ENCODE peak calls at places on chromosomes 11 and 22, in ten cellular contexts. G is HCT116, M is body of pancreas, W is esophagus squamous epithelium, U is sigmoid colon, F is IMR-90, Y is adrenal gland, P is stomach, O is breast epithelium, D is uterus. S is an unnamed sample. For H3K4me1, the result is how much of the 10 kb centered on the place peaks cover.

GRCh38 chr22:49502126-49502826 is 325.4 kb downstream of the BRD1 start:
- DNase-seq in G (peak), M (no peak), W (no peak), U (no peak), F (no peak), Y (no peak), P (no peak), O (no peak), D (no peak), S (no peak)

GRCh38 chr11:118437046-118437735 is 899 bp downstream of the KMT2A start:
- DNase-seq in G (no peak), M (peak), W (no peak), U (peak), F (peak), Y (peak), P (no peak), O (peak), D (peak), S (peak)

GRCh38 chr22:30694638-30695350 is at the start of gene OSBP2:
- DNase-seq in G (no peak), M (peak), W (no peak), U (peak), F (no peak), Y (peak), P (peak), O (no peak), D (peak), S (peak)

GRCh38 chr22:45671783-45672563 is at the start of gene ATXN10:
- DNase-seq in G (no peak), M (peak), W (no peak), U (peak), F (peak), Y (peak), P (peak), O (peak), D (peak), S (peak)

GRCh38 chr22:35742342-35743100 is 24.8 kb downstream of the APOL5 start:
- DNase-seq in G (peak), M (no peak), W (no peak), U (no peak), F (peak), Y (no peak), P (no peak), O (no peak), D (no peak), S (no peak)

GRCh38 chr11:65316311-65316978 is 1.8 kb downstream of the CDC42EP2 start:
- DNase-seq in G (no peak), M (no peak), W (no peak), U (peak), F (peak), Y (no peak), P (no peak), O (no peak), D (peak), S (no peak)

GRCh38 chr22:32478994-32479393 is 4.4 kb downstream of the FBXO7 start:
- DNase-seq in G (no peak), M (no peak), W (no peak), U (no peak), F (peak), Y (peak), P (no peak), O (no peak), D (no peak), S (no peak)

GRCh38 chr22:29954203-29954855 is 71.4 kb downstream of the MTMR3 start:
- DNase-seq in G (no peak), M (no peak), W (no peak), U (no peak), F (no peak), Y (no peak), P (no peak), O (no peak), D (no peak), S (no peak)

GRCh38 chr11:133414503-133414902 is 117.8 kb downstream of the OPCML start:
- DNase-seq in G (no peak), M (no peak), W (no peak), U (no peak), F (no peak), Y (no peak), P (no peak), O (no peak), D (no peak), S (no peak)

GRCh38 chr11:17612221-17613188 is 65.4 kb downstream of the OTOG start:
- DNase-seq in G (no peak), M (no peak), W (no peak), U (no peak), F (no peak), Y (peak), P (no peak), O (no peak), D (no peak), S (no peak)

GRCh38 chr11:10029386-10030121 is 264.5 kb downstream of the SBF2 start:
- DNase-seq in G (no peak), M (no peak), W (no peak), U (no peak), F (no peak), Y (no peak), P (no peak), O (no peak), D (no peak), S (no peak)

GRCh38 chr22:43390166-43390565 is 21.6 kb upstream of the MPPED1 start:
- DNase-seq in G (no peak), M (no peak), W (no peak), U (no peak), F (no peak), Y (no peak), P (no peak), O (no peak), D (no peak), S (no peak)

GRCh38 chr22:32545801-32546200 is 71.2 kb downstream of the FBXO7 start:
- DNase-seq in G (no peak), M (no peak), W (no peak), U (peak), F (peak), Y (peak), P (no peak), O (no peak), D (peak), S (no peak)

GRCh38 chr11:123161386-123161785 is 33.7 kb downstream of the CLMP start:
- DNase-seq in G (no peak), M (no peak), W (no peak), U (no peak), F (no peak), Y (no peak), P (no peak), O (no peak), D (no peak), S (no peak)

GRCh38 chr22:18032455-18033101 is 8.2 kb upstream of the MICAL3 start:
- DNase-seq in G (peak), M (no peak), W (no peak), U (no peak), F (peak), Y (no peak), P (no peak), O (no peak), D (peak), S (no peak)

GRCh38 chr11:111851636-111852035 is 19.7 kb downstream of the ALG9 start:
- DNase-seq in G (no peak), M (no peak), W (no peak), U (no peak), F (peak), Y (no peak), P (no peak), O (no peak), D (no peak), S (no peak)

GRCh38 chr11:26958005-26958404 is 35.9 kb upstream of the FIBIN start:
- DNase-seq in G (no peak), M (no peak), W (no peak), U (no peak), F (no peak), Y (no peak), P (no peak), O (no peak), D (no peak), S (no peak)

DNA sequence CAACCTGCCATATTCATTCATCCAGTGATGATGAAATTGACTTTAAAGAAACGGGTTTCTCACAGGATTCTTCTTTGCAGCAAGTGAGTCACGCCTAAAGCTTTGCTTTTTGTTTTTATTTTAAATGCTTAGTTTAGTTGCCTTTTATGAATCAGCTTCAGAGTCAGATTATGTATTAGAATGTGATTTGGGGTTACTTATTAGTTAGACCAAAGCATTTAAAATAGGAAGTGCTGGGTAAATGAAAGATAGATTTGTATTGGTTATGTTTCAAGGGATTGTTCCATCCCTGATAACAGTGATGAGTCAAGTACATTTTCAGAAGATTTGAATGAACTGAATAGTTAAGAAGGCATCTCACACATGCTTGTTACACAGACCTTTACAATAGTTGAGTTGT is 101.3 kb upstream of the GAL start:
- DNase-seq in G (no peak), M (no peak), W (no peak), U (no peak), F (peak), Y (no peak), P (no peak), O (no peak), D (no peak), S (no peak)
- H3K4me1 ChIP-seq in G (under half), M (under half), W (under half), U (under half), F (under half), Y (under half), P (under half), O (under half), D (under half), S (under half)

GRCh38 chr11:114366331-114367243 is 33.7 kb downstream of the C11orf71 start:
- DNase-seq in G (no peak), M (no peak), W (no peak), U (no peak), F (peak), Y (no peak), P (no peak), O (no peak), D (no peak), S (no peak)
- H3K4me3 ChIP-seq in G (no peak), M (no peak), W (no peak), U (no peak), F (no peak), Y (no peak), P (no peak), O (no peak), D (no peak), S (no peak)

GRCh38 chr11:2549491-2549875 is 104.7 kb downstream of the KCNQ1 start:
- DNase-seq in G (no peak), M (no peak), W (no peak), U (peak), F (no peak), Y (peak), P (no peak), O (no peak), D (no peak), S (no peak)

GRCh38 chr11:2549876-2550605 is 105.2 kb downstream of the KCNQ1 start:
- DNase-seq in G (no peak), M (no peak), W (no peak), U (peak), F (no peak), Y (peak), P (no peak), O (no peak), D (no peak), S (peak)

GRCh38 chr11:2548596-2548995 is 103.8 kb downstream of the KCNQ1 start:
- DNase-seq in G (no peak), M (no peak), W (no peak), U (peak), F (no peak), Y (peak), P (no peak), O (no peak), D (no peak), S (peak)

GRCh38 chr11:2549080-2549479 is 104.3 kb downstream of the KCNQ1 start:
- DNase-seq in G (no peak), M (no peak), W (no peak), U (peak), F (no peak), Y (peak), P (no peak), O (no peak), D (no peak), S (no peak)

DNA sequence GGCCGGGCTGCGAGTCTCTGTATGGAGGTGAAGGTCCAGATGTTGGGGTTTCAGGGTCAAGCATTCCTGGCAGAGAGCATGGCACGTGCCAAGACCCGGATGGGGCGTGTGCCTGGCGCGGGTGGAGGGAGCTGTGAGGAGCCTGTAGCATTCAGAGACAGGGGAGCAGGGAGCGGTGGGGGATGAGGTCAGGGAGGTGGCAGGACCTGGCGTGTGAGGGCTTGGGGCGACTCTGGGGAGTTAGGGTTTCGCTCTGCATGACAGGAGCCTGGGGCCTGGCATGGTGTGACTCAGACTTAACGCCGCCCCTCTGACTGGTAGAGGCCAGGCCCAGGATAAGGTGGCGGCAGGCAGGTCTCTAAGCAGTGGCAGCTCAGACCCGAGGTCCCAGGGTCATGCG is 103.0 kb downstream of the KCNQ1 start:
- DNase-seq in G (no peak), M (peak), W (no peak), U (peak), F (no peak), Y (peak), P (no peak), O (no peak), D (no peak), S (no peak)
- TF ChIP-seq POLR2A in G (no peak), M (no peak), W (no peak), U (no peak), F (no peak), Y (no peak), P (no peak), O (no peak), D (no peak), S (no peak)

DNA sequence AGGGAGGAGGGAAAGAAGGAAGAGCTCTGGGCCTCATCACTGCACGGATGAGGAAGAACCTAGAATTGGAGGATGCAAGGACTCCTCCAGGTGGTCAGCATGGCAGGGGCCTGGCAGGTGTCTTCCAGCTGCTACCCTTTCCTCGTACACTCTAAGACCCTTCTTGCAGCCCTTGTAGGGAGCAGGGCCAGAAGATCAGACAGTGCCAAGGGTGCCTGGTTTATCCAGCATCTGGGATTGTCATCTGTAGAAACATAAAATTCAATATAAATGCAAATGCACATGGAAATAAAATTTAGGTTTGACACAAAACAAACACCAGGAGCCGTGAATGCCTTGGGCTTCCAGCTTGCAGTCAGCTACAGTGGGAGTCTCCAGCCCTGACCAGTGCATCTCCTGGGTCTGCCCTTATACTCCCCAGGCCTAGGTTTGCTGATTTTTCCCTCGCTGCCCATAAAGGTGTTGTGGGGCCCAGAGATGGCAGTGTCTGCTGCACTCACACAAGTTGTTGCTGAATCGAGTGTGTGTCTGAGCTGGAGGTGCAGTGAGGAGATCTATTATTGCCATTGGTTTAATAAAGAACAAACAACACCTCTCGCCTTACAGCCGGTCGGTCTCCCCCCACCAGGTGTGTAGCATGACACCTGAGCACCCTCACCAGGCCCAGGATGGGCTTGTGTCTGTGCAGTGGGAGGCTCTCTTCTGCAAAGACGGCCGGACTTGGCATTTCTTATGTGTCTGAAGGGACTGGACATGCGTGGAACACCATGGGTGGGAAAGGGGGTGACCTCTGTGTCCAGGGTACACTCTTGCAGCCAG is 87.1 kb downstream of the BCR start:
- DNase-seq in G (no peak), M (no peak), W (no peak), U (no peak), F (no peak), Y (no peak), P (no peak), O (no peak), D (no peak), S (no peak)
- H3K4me1 ChIP-seq in G (under half), M (under half), W (under half), U (under half), F (under half), Y (under half), P (under half), O (under half), D (under half), S (half or more)

DNA sequence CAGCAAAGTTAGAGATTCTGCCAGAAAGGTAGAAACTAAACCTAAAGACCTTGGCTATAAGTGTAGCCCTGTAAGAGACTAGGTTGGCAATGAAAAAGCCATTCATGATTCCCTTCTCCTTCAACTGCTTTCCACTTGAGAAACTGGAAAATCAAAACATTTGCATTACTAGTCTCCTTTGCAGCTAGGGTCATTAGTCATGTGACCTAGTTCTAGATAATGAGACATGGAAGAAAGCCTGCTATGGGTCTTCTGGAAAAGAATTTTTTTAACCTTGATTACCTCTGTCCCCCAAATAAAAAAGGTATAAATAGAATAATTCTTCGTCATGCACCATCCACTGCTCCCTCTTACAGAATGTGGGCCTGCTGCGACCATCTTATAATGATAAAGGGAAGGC is 80.1 kb downstream of the SOX6 start:
- DNase-seq in G (no peak), M (no peak), W (no peak), U (no peak), F (no peak), Y (no peak), P (no peak), O (no peak), D (no peak), S (no peak)
- H3K4me3 ChIP-seq in G (no peak), M (no peak), W (no peak), U (no peak), F (no peak), Y (no peak), P (no peak), O (no peak), D (no peak), S (no peak)

GRCh38 chr11:75403983-75404658 is 4.8 kb downstream of the RPS3 start:
- DNase-seq in G (no peak), M (no peak), W (no peak), U (no peak), F (no peak), Y (no peak), P (no peak), O (no peak), D (no peak), S (no peak)

GRCh38 chr11:75403037-75403436 is 3.7 kb downstream of the RPS3 start:
- DNase-seq in G (no peak), M (no peak), W (no peak), U (no peak), F (no peak), Y (no peak), P (no peak), O (no peak), D (no peak), S (no peak)

GRCh38 chr11:75413864-75414263 is 14.5 kb downstream of the RPS3 start:
- DNase-seq in G (no peak), M (no peak), W (no peak), U (no peak), F (no peak), Y (peak), P (no peak), O (no peak), D (no peak), S (no peak)

GRCh38 chr11:75406338-75406777 is 7.0 kb downstream of the RPS3 start:
- DNase-seq in G (no peak), M (no peak), W (no peak), U (no peak), F (peak), Y (no peak), P (no peak), O (no peak), D (no peak), S (no peak)

GRCh38 chr11:75408852-75409219 is 9.5 kb downstream of the RPS3 start:
- DNase-seq in G (no peak), M (no peak), W (no peak), U (no peak), F (no peak), Y (no peak), P (no peak), O (no peak), D (no peak), S (no peak)
- TF ChIP-seq POLR2A in G (no peak), M (no peak), W (no peak), U (no peak), F (no peak), Y (no peak), P (no peak), O (no peak), D (no peak), S (no peak)

GRCh38 chr11:47918882-47919495 is 61.4 kb upstream of the PTPRJ start:
- DNase-seq in G (no peak), M (no peak), W (no peak), U (no peak), F (peak), Y (peak), P (no peak), O (no peak), D (no peak), S (peak)

GRCh38 chr11:47923667-47924066 is 56.7 kb upstream of the PTPRJ start:
- DNase-seq in G (no peak), M (peak), W (no peak), U (peak), F (peak), Y (peak), P (peak), O (no peak), D (no peak), S (peak)

GRCh38 chr11:47928426-47928825 is 51.9 kb upstream of the PTPRJ start:
- DNase-seq in G (no peak), M (no peak), W (no peak), U (no peak), F (no peak), Y (no peak), P (no peak), O (no peak), D (no peak), S (no peak)

GRCh38 chr11:47918370-47918690 is 62.0 kb upstream of the PTPRJ start:
- DNase-seq in G (no peak), M (no peak), W (no peak), U (no peak), F (no peak), Y (no peak), P (no peak), O (no peak), D (no peak), S (peak)

GRCh38 chr11:47924184-47924671 is 56.1 kb upstream of the PTPRJ start:
- DNase-seq in G (peak), M (peak), W (no peak), U (no peak), F (peak), Y (peak), P (peak), O (peak), D (no peak), S (peak)
- H3K4me1 ChIP-seq in G (under half), M (under half), W (under half), U (under half), F (under half), Y (under half), P (under half), O (under half), D (under half), S (under half)

S was measured in thyroid gland.